ENCODE peak calls at places on chromosomes 12 and 14, in nine cellular contexts. One of them, this sample, is unnamed. For H3K36me3, the result is how much of the 10 kb centered on the place peaks cover.

GRCh38 chr12:31362759-31363415 is 36.9 kb upstream of the SINHCAF start:
- DNase-seq in prostate gland: peak
- DNase-seq in adrenal gland: no peak
- DNase-seq in K562: peak
- DNase-seq in breast epithelium: no peak
- DNase-seq in body of pancreas: no peak
- DNase-seq in right lobe of liver: no peak
- DNase-seq in Peyer's patch: peak
- DNase-seq in uterus: no peak
- DNase-seq in this sample: no peak

GRCh38 chr12:16350682-16351081 is 3.2 kb downstream of the MGST1 start:
- DNase-seq in body of pancreas: peak
- DNase-seq in prostate gland: peak
- DNase-seq in K562: no peak
- DNase-seq in adrenal gland: peak
- DNase-seq in right lobe of liver: no peak
- DNase-seq in breast epithelium: peak
- DNase-seq in uterus: peak
- DNase-seq in Peyer's patch: no peak
- DNase-seq in this sample: no peak

GRCh38 chr14:54617467-54617866 is 50.5 kb downstream of the SAMD4A start:
- DNase-seq in Peyer's patch: no peak
- DNase-seq in prostate gland: no peak
- DNase-seq in K562: no peak
- DNase-seq in uterus: no peak
- DNase-seq in adrenal gland: no peak
- DNase-seq in right lobe of liver: no peak
- DNase-seq in body of pancreas: no peak
- DNase-seq in breast epithelium: no peak
- DNase-seq in this sample: no peak

GRCh38 chr14:94581127-94581999 is at the start of gene SERPINA5:
- DNase-seq in right lobe of liver: peak
- DNase-seq in adrenal gland: peak
- DNase-seq in breast epithelium: peak
- DNase-seq in Peyer's patch: no peak
- DNase-seq in body of pancreas: peak
- DNase-seq in uterus: no peak
- DNase-seq in K562: peak
- DNase-seq in prostate gland: no peak
- DNase-seq in this sample: no peak

GRCh38 chr14:69518341-69519101 is 34.0 kb downstream of the PLEKHD1 start:
- DNase-seq in adrenal gland: no peak
- DNase-seq in K562: no peak
- DNase-seq in uterus: no peak
- DNase-seq in body of pancreas: no peak
- DNase-seq in right lobe of liver: no peak
- DNase-seq in prostate gland: no peak
- DNase-seq in breast epithelium: no peak
- DNase-seq in Peyer's patch: no peak
- DNase-seq in this sample: no peak

GRCh38 chr14:30521899-30522736 is 36.8 kb upstream of the G2E3 start:
- DNase-seq in Peyer's patch: no peak
- DNase-seq in adrenal gland: no peak
- DNase-seq in body of pancreas: no peak
- DNase-seq in K562: peak
- DNase-seq in right lobe of liver: no peak
- DNase-seq in uterus: no peak
- DNase-seq in breast epithelium: no peak
- DNase-seq in prostate gland: no peak
- DNase-seq in this sample: no peak

GRCh38 chr12:94874986-94875312 is 128.5 kb downstream of the NDUFA12 start:
- DNase-seq in K562: no peak
- DNase-seq in breast epithelium: no peak
- DNase-seq in prostate gland: peak
- DNase-seq in uterus: no peak
- DNase-seq in adrenal gland: peak
- DNase-seq in body of pancreas: peak
- DNase-seq in right lobe of liver: no peak
- DNase-seq in Peyer's patch: no peak
- DNase-seq in this sample: no peak

GRCh38 chr12:26465419-26466097 is 270.2 kb downstream of the SSPN start:
- DNase-seq in uterus: no peak
- DNase-seq in breast epithelium: no peak
- DNase-seq in body of pancreas: no peak
- DNase-seq in right lobe of liver: no peak
- DNase-seq in adrenal gland: no peak
- DNase-seq in K562: peak
- DNase-seq in Peyer's patch: no peak
- DNase-seq in prostate gland: no peak
- DNase-seq in this sample: no peak

GRCh38 chr12:75767957-75768356 is 256.5 kb upstream of the KRR1 start:
- DNase-seq in adrenal gland: no peak
- DNase-seq in Peyer's patch: no peak
- DNase-seq in K562: no peak
- DNase-seq in breast epithelium: no peak
- DNase-seq in body of pancreas: no peak
- DNase-seq in prostate gland: no peak
- DNase-seq in right lobe of liver: no peak
- DNase-seq in uterus: no peak
- DNase-seq in this sample: no peak

GRCh38 chr12:48970702-48971334 is 717 bp downstream of the WNT10B start:
- DNase-seq in prostate gland: no peak
- DNase-seq in K562: no peak
- DNase-seq in adrenal gland: no peak
- DNase-seq in breast epithelium: no peak
- DNase-seq in right lobe of liver: no peak
- DNase-seq in uterus: no peak
- DNase-seq in Peyer's patch: no peak
- DNase-seq in body of pancreas: no peak
- DNase-seq in this sample: no peak
- H3K4me3 ChIP-seq in prostate gland: no peak
- H3K4me3 ChIP-seq in K562: peak
- H3K4me3 ChIP-seq in adrenal gland: no peak
- H3K4me3 ChIP-seq in breast epithelium: peak
- H3K4me3 ChIP-seq in right lobe of liver: no peak
- H3K4me3 ChIP-seq in uterus: no peak
- H3K4me3 ChIP-seq in Peyer's patch: no peak
- H3K4me3 ChIP-seq in body of pancreas: no peak
- H3K4me3 ChIP-seq in this sample: peak

DNA sequence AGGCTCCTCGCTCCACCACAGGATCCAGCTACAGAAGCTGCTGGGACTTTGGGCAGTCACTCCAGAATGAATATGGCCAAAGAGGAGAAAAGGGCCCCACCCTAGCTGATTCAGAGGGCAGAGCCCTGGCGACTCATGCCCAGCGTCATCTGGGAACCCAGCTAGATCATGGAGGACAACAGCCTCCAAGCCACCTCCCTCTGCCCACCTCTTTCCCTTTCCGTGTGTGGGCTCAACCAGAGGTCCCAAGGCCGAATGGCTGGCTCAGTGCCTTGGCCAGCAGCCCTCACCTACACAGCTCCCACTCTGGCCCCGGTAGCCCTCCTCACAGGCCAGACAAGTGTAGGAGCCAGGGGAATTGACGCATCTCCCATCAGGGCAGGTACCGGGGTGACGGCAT is 17.4 kb downstream of the ISCA2 start:
- DNase-seq in prostate gland: no peak
- DNase-seq in uterus: no peak
- DNase-seq in Peyer's patch: peak
- DNase-seq in K562: no peak
- DNase-seq in body of pancreas: no peak
- DNase-seq in breast epithelium: no peak
- DNase-seq in adrenal gland: no peak
- DNase-seq in right lobe of liver: peak
- DNase-seq in this sample: no peak
- TF ChIP-seq POLR2A in prostate gland: no peak
- TF ChIP-seq POLR2A in uterus: no peak
- TF ChIP-seq POLR2A in Peyer's patch: no peak
- TF ChIP-seq POLR2A in K562: no peak
- TF ChIP-seq POLR2A in body of pancreas: no peak
- TF ChIP-seq POLR2A in breast epithelium: no peak
- TF ChIP-seq POLR2A in adrenal gland: no peak
- TF ChIP-seq POLR2A in right lobe of liver: no peak
- TF ChIP-seq POLR2A in this sample: no peak

GRCh38 chr14:102726191-102726949 is 50.9 kb upstream of the TRAF3 start:
- DNase-seq in right lobe of liver: no peak
- DNase-seq in uterus: no peak
- DNase-seq in prostate gland: no peak
- DNase-seq in adrenal gland: peak
- DNase-seq in breast epithelium: no peak
- DNase-seq in Peyer's patch: no peak
- DNase-seq in body of pancreas: peak
- DNase-seq in K562: no peak
- DNase-seq in this sample: no peak
- H3K36me3 ChIP-seq in right lobe of liver: under half
- H3K36me3 ChIP-seq in uterus: under half
- H3K36me3 ChIP-seq in prostate gland: under half
- H3K36me3 ChIP-seq in adrenal gland: under half
- H3K36me3 ChIP-seq in breast epithelium: under half
- H3K36me3 ChIP-seq in Peyer's patch: half or more
- H3K36me3 ChIP-seq in body of pancreas: under half
- H3K36me3 ChIP-seq in K562: half or more
- H3K36me3 ChIP-seq in this sample: half or more

GRCh38 chr12:65867428-65867827 is 43.1 kb downstream of the HMGA2 start:
- DNase-seq in adrenal gland: no peak
- DNase-seq in right lobe of liver: no peak
- DNase-seq in breast epithelium: no peak
- DNase-seq in prostate gland: no peak
- DNase-seq in K562: no peak
- DNase-seq in uterus: no peak
- DNase-seq in Peyer's patch: no peak
- DNase-seq in body of pancreas: no peak
- DNase-seq in this sample: no peak
- H3K4me3 ChIP-seq in adrenal gland: no peak
- H3K4me3 ChIP-seq in right lobe of liver: no peak
- H3K4me3 ChIP-seq in breast epithelium: no peak
- H3K4me3 ChIP-seq in prostate gland: no peak
- H3K4me3 ChIP-seq in K562: no peak
- H3K4me3 ChIP-seq in uterus: no peak
- H3K4me3 ChIP-seq in Peyer's patch: no peak
- H3K4me3 ChIP-seq in body of pancreas: no peak
- H3K4me3 ChIP-seq in this sample: no peak

GRCh38 chr14:51096870-51097269 is 2.0 kb upstream of the TRIM9 start:
- DNase-seq in K562: no peak
- DNase-seq in prostate gland: no peak
- DNase-seq in uterus: no peak
- DNase-seq in right lobe of liver: no peak
- DNase-seq in breast epithelium: no peak
- DNase-seq in body of pancreas: no peak
- DNase-seq in Peyer's patch: no peak
- DNase-seq in adrenal gland: no peak
- DNase-seq in this sample: no peak

GRCh38 chr14:51094282-51094821 is 553 bp downstream of the TRIM9 start:
- DNase-seq in breast epithelium: no peak
- DNase-seq in prostate gland: no peak
- DNase-seq in body of pancreas: peak
- DNase-seq in Peyer's patch: peak
- DNase-seq in adrenal gland: no peak
- DNase-seq in right lobe of liver: no peak
- DNase-seq in K562: no peak
- DNase-seq in uterus: no peak
- DNase-seq in this sample: no peak

GRCh38 chr14:51095854-51096823 is 1.2 kb upstream of the TRIM9 start:
- DNase-seq in right lobe of liver: no peak
- DNase-seq in Peyer's patch: no peak
- DNase-seq in prostate gland: no peak
- DNase-seq in uterus: peak
- DNase-seq in K562: no peak
- DNase-seq in body of pancreas: peak
- DNase-seq in breast epithelium: no peak
- DNase-seq in adrenal gland: peak
- DNase-seq in this sample: no peak

GRCh38 chr14:51093371-51094281 is 1.3 kb downstream of the TRIM9 start:
- DNase-seq in body of pancreas: peak
- DNase-seq in right lobe of liver: peak
- DNase-seq in uterus: peak
- DNase-seq in K562: no peak
- DNase-seq in prostate gland: no peak
- DNase-seq in breast epithelium: no peak
- DNase-seq in Peyer's patch: peak
- DNase-seq in adrenal gland: peak
- DNase-seq in this sample: no peak

GRCh38 chr14:51094901-51095853 is at the start of gene TRIM9:
- DNase-seq in K562: no peak
- DNase-seq in adrenal gland: peak
- DNase-seq in uterus: peak
- DNase-seq in body of pancreas: peak
- DNase-seq in Peyer's patch: peak
- DNase-seq in prostate gland: peak
- DNase-seq in breast epithelium: peak
- DNase-seq in right lobe of liver: peak
- DNase-seq in this sample: peak
- TF ChIP-seq POLR2A in K562: no peak
- TF ChIP-seq POLR2A in adrenal gland: peak
- TF ChIP-seq POLR2A in uterus: peak
- TF ChIP-seq POLR2A in body of pancreas: peak
- TF ChIP-seq POLR2A in Peyer's patch: no peak
- TF ChIP-seq POLR2A in prostate gland: peak
- TF ChIP-seq POLR2A in breast epithelium: no peak
- TF ChIP-seq POLR2A in right lobe of liver: no peak
- TF ChIP-seq POLR2A in this sample: peak

GRCh38 chr12:113381237-113381636 is 22.4 kb downstream of the SDS start:
- DNase-seq in uterus: no peak
- DNase-seq in right lobe of liver: no peak
- DNase-seq in breast epithelium: no peak
- DNase-seq in K562: no peak
- DNase-seq in prostate gland: no peak
- DNase-seq in Peyer's patch: no peak
- DNase-seq in body of pancreas: no peak
- DNase-seq in adrenal gland: no peak
- DNase-seq in this sample: no peak
- H3K36me3 ChIP-seq in uterus: under half
- H3K36me3 ChIP-seq in right lobe of liver: under half
- H3K36me3 ChIP-seq in breast epithelium: under half
- H3K36me3 ChIP-seq in K562: half or more
- H3K36me3 ChIP-seq in prostate gland: under half
- H3K36me3 ChIP-seq in Peyer's patch: under half
- H3K36me3 ChIP-seq in body of pancreas: under half
- H3K36me3 ChIP-seq in adrenal gland: half or more
- H3K36me3 ChIP-seq in this sample: under half

This sample was measured in esophagus squamous epithelium.